ENCODE peak calls at places on chromosomes 1 and 21, in seven cellular contexts. V is fibroblast of the aortic adventitia; X is stimulated activated CD8-positive, alpha-beta memory T cell treated with anti-CD3 and anti-CD28 coated beads, Interleukin-15, amount 100 ng/mL, for 48 hours; Y is nephron progenitor cell; H is ACHN; C is BE2C; D is NCI-H524 treated with DMSO at 0.1 percent for 48 hours. J is an unnamed sample.

GRCh38 chr1:20719261-20719660 is 1.5 kb upstream of the KIF17 start:
- DNase-seq in V (no peak), X (no peak), Y (no peak), H (no peak), C (no peak), D (no peak), J (no peak)

GRCh38 chr1:1185101-1185765 is 11.6 kb downstream of the TTLL10 start:
- DNase-seq in V (no peak), X (no peak), Y (peak; percentile 6), H (no peak), C (peak; percentile 18), D (no peak), J (no peak)

GRCh38 chr1:199931666-199932377 is 95.7 kb upstream of the NR5A2 start:
- DNase-seq in V (peak; percentile 18), X (no peak), Y (no peak), H (no peak), C (no peak), D (no peak), J (no peak)

GRCh38 chr1:1295154-1295923 is 12.4 kb downstream of the ACAP3 start:
- DNase-seq in V (no peak), X (no peak), Y (no peak), H (no peak), C (no peak), D (no peak), J (no peak)

GRCh38 chr21:45937721-45938452 is 43.7 kb upstream of the COL6A1 start:
- DNase-seq in V (no peak), X (no peak), Y (no peak), H (no peak), C (no peak), D (peak; percentile 88), J (no peak)

GRCh38 chr1:57279909-57280666 is 143.8 kb downstream of the DAB1 start:
- DNase-seq in V (no peak), X (no peak), Y (no peak), H (no peak), C (no peak), D (no peak), J (no peak)

GRCh38 chr1:8421721-8422120 is 103.8 kb downstream of the SLC45A1 start:
- DNase-seq in V (peak; percentile 48), X (no peak), Y (no peak), H (no peak), C (no peak), D (peak; percentile 63), J (no peak)

GRCh38 chr1:186375152-186375928 is at the start of the genes ODR4 and TPR:
- DNase-seq in V (peak; percentile 100), X (peak; percentile 93), Y (peak; percentile 97), H (peak; percentile 99), C (peak; percentile 97), D (peak; percentile 97), J (peak; percentile 97)

GRCh38 chr1:67685558-67686271 is 714 bp downstream of the GADD45A start:
- DNase-seq in V (peak; percentile 56), X (peak; percentile 45), Y (peak; percentile 50), H (no peak), C (peak; percentile 30), D (no peak), J (peak; percentile 71)

GRCh38 chr1:222948079-222948478 is 133.2 kb downstream of the DISP1 start:
- DNase-seq in V (no peak), X (no peak), Y (no peak), H (no peak), C (no peak), D (no peak), J (no peak)

GRCh38 chr1:193540511-193540910 is 354.1 kb upstream of the B3GALT2 start:
- DNase-seq in V (no peak), X (no peak), Y (no peak), H (no peak), C (no peak), D (no peak), J (no peak)

GRCh38 chr1:228315484-228315944 is 91.1 kb downstream of the TRIM11 start:
- DNase-seq in V (no peak), X (no peak), Y (no peak), H (no peak), C (peak; percentile 5), D (no peak), J (no peak)

GRCh38 chr1:113390871-113391642 is 742 bp downstream of the MAGI3 start:
- DNase-seq in V (no peak), X (peak; percentile 11), Y (peak; percentile 52), H (peak; percentile 47), C (peak; percentile 63), D (no peak), J (peak; percentile 40)

GRCh38 chr1:236394905-236395779 is 1.1 kb downstream of the EDARADD start:
- DNase-seq in V (peak; percentile 3), X (peak; percentile 56), Y (peak; percentile 67), H (peak; percentile 6), C (peak; percentile 18), D (no peak), J (peak; percentile 66)

GRCh38 chr1:210143465-210144062 is 89.0 kb upstream of the SERTAD4 start:
- DNase-seq in V (peak; percentile 83), X (peak; percentile 18), Y (peak; percentile 84), H (peak; percentile 84), C (peak; percentile 84), D (no peak), J (peak; percentile 13)

J was measured in T-helper 2 cell treated with Interferon-gamma antibody and Interleukin-4, amounts not matched to agents 5 μg/mL and 100 μg/mL, for 36 hours.